ENCODE peak calls at places on chromosomes 13 and 19, in seven cellular contexts. One of them, this sample, is unnamed.

GRCh38 chr19:40143612-40144011 is 47.6 kb upstream of the MAP3K10 start:
- DNase-seq in astrocyte: no peak
- DNase-seq in hepatocyte: no peak
- DNase-seq in GM23338: peak; percentile 20
- DNase-seq in PC-9: no peak
- DNase-seq in MM.1S: peak; percentile 96
- DNase-seq in mammary epithelial cell: no peak
- DNase-seq in this sample: no peak

GRCh38 chr13:24027494-24027893 is 130.2 kb upstream of the C1QTNF9B start:
- DNase-seq in astrocyte: no peak
- DNase-seq in hepatocyte: no peak
- DNase-seq in GM23338: no peak
- DNase-seq in PC-9: no peak
- DNase-seq in MM.1S: no peak
- DNase-seq in mammary epithelial cell: no peak
- DNase-seq in this sample: no peak

GRCh38 chr19:18156841-18157464 is 4.0 kb downstream of the PIK3R2 start:
- DNase-seq in astrocyte: peak; percentile 70
- DNase-seq in hepatocyte: peak; percentile 89
- DNase-seq in GM23338: no peak
- DNase-seq in PC-9: peak; percentile 85
- DNase-seq in MM.1S: no peak
- DNase-seq in mammary epithelial cell: peak; percentile 88
- DNase-seq in this sample: peak; percentile 82

GRCh38 chr19:46849610-46850009 is 1.0 kb downstream of the AP2S1 start:
- DNase-seq in astrocyte: no peak
- DNase-seq in hepatocyte: no peak
- DNase-seq in GM23338: peak; percentile 33
- DNase-seq in PC-9: peak; percentile 27
- DNase-seq in MM.1S: no peak
- DNase-seq in mammary epithelial cell: no peak
- DNase-seq in this sample: no peak

GRCh38 chr13:23790591-23791170 is 98.5 kb downstream of the MIPEP start:
- DNase-seq in astrocyte: peak; percentile 96
- DNase-seq in hepatocyte: no peak
- DNase-seq in GM23338: no peak
- DNase-seq in PC-9: no peak
- DNase-seq in MM.1S: no peak
- DNase-seq in mammary epithelial cell: no peak
- DNase-seq in this sample: peak; percentile 96

GRCh38 chr13:24148414-24149305 is 11.9 kb upstream of the SPATA13 start:
- DNase-seq in astrocyte: peak; percentile 98
- DNase-seq in hepatocyte: peak; percentile 86
- DNase-seq in GM23338: peak; percentile 72
- DNase-seq in PC-9: peak; percentile 81
- DNase-seq in MM.1S: no peak
- DNase-seq in mammary epithelial cell: peak; percentile 90
- DNase-seq in this sample: peak; percentile 97

GRCh38 chr19:36973021-36973843 is 57.1 kb downstream of the ZNF568 start:
- DNase-seq in astrocyte: peak; percentile 71
- DNase-seq in hepatocyte: no peak
- DNase-seq in GM23338: peak; percentile 95
- DNase-seq in PC-9: peak; percentile 48
- DNase-seq in MM.1S: no peak
- DNase-seq in mammary epithelial cell: peak; percentile 77
- DNase-seq in this sample: peak; percentile 76

GRCh38 chr19:5628470-5628869 is 5.6 kb downstream of the SAFB start:
- DNase-seq in astrocyte: peak; percentile 59
- DNase-seq in hepatocyte: no peak
- DNase-seq in GM23338: no peak
- DNase-seq in PC-9: no peak
- DNase-seq in MM.1S: peak; percentile 76
- DNase-seq in mammary epithelial cell: no peak
- DNase-seq in this sample: peak; percentile 43

GRCh38 chr19:19504754-19505668 is 10.3 kb downstream of the TSSK6 start:
- DNase-seq in astrocyte: no peak
- DNase-seq in hepatocyte: no peak
- DNase-seq in GM23338: no peak
- DNase-seq in PC-9: no peak
- DNase-seq in MM.1S: no peak
- DNase-seq in mammary epithelial cell: no peak
- DNase-seq in this sample: no peak

GRCh38 chr13:40508112-40508511 is 158.3 kb downstream of the FOXO1 start:
- DNase-seq in astrocyte: peak; percentile 78
- DNase-seq in hepatocyte: no peak
- DNase-seq in GM23338: no peak
- DNase-seq in PC-9: no peak
- DNase-seq in MM.1S: no peak
- DNase-seq in mammary epithelial cell: peak; percentile 45
- DNase-seq in this sample: peak; percentile 35

GRCh38 chr19:16206046-16206605 is 8.4 kb downstream of the AP1M1 start:
- DNase-seq in astrocyte: no peak
- DNase-seq in hepatocyte: no peak
- DNase-seq in GM23338: no peak
- DNase-seq in PC-9: no peak
- DNase-seq in MM.1S: no peak
- DNase-seq in mammary epithelial cell: no peak
- DNase-seq in this sample: no peak

GRCh38 chr19:33344210-33344609 is 29.3 kb upstream of the CEBPG start:
- DNase-seq in astrocyte: no peak
- DNase-seq in hepatocyte: no peak
- DNase-seq in GM23338: peak; percentile 59
- DNase-seq in PC-9: no peak
- DNase-seq in MM.1S: no peak
- DNase-seq in mammary epithelial cell: no peak
- DNase-seq in this sample: no peak

GRCh38 chr13:39961036-39961435 is 305.6 kb downstream of the COG6 start:
- DNase-seq in astrocyte: no peak
- DNase-seq in hepatocyte: no peak
- DNase-seq in GM23338: no peak
- DNase-seq in PC-9: no peak
- DNase-seq in MM.1S: no peak
- DNase-seq in mammary epithelial cell: no peak
- DNase-seq in this sample: no peak

GRCh38 chr19:30079200-30079599 is 137.2 kb downstream of the URI1 start:
- DNase-seq in astrocyte: no peak
- DNase-seq in hepatocyte: no peak
- DNase-seq in GM23338: no peak
- DNase-seq in PC-9: no peak
- DNase-seq in MM.1S: no peak
- DNase-seq in mammary epithelial cell: no peak
- DNase-seq in this sample: no peak

GRCh38 chr19:1315470-1316166 is 29.9 kb downstream of the EFNA2 start:
- DNase-seq in astrocyte: peak; percentile 16
- DNase-seq in hepatocyte: peak; percentile 76
- DNase-seq in GM23338: peak; percentile 78
- DNase-seq in PC-9: peak; percentile 48
- DNase-seq in MM.1S: peak; percentile 34
- DNase-seq in mammary epithelial cell: peak; percentile 39
- DNase-seq in this sample: peak; percentile 50
- TF ChIP-seq EZH2 in astrocyte: no peak
- TF ChIP-seq EZH2 in hepatocyte: no peak
- TF ChIP-seq EZH2 in GM23338: no peak
- TF ChIP-seq EZH2 in PC-9: no peak
- TF ChIP-seq EZH2 in MM.1S: no peak
- TF ChIP-seq EZH2 in mammary epithelial cell: no peak
- TF ChIP-seq EZH2 in this sample: no peak

GRCh38 chr13:28532226-28533048 is 37.5 kb upstream of the FLT1 start:
- DNase-seq in astrocyte: no peak
- DNase-seq in hepatocyte: peak; percentile 35
- DNase-seq in GM23338: peak; percentile 72
- DNase-seq in PC-9: no peak
- DNase-seq in MM.1S: no peak
- DNase-seq in mammary epithelial cell: no peak
- DNase-seq in this sample: no peak
- TF ChIP-seq EZH2 in astrocyte: no peak
- TF ChIP-seq EZH2 in hepatocyte: peak; percentile 20
- TF ChIP-seq EZH2 in GM23338: peak; percentile 7
- TF ChIP-seq EZH2 in PC-9: no peak
- TF ChIP-seq EZH2 in MM.1S: no peak
- TF ChIP-seq EZH2 in mammary epithelial cell: peak; percentile 66
- TF ChIP-seq EZH2 in this sample: peak; percentile 42

DNA sequence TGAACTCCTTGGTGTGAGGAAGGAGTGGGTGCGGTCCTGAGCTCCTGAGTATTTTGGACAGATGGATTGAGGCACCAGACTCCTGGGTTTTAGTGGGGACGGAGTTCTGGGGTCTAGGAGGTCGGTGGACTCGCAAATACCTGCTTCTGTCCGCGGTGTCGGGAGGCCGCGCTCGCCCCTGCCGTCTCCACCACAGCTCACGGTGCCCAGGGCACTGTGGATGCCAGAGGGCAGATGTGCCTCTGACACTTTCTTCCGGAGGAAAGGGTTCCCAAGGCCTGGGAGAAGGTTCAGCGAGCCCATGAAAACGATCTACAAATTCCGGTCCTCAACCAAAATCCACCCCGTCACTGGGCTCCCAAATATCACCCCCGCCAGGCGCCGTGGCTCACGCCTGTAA is 3.3 kb downstream of the TULP2 start:
- DNase-seq in astrocyte: no peak
- DNase-seq in hepatocyte: no peak
- DNase-seq in GM23338: no peak
- DNase-seq in PC-9: no peak
- DNase-seq in MM.1S: no peak
- DNase-seq in mammary epithelial cell: no peak
- DNase-seq in this sample: no peak
- TF ChIP-seq EZH2 in astrocyte: no peak
- TF ChIP-seq EZH2 in hepatocyte: no peak
- TF ChIP-seq EZH2 in GM23338: no peak
- TF ChIP-seq EZH2 in PC-9: no peak
- TF ChIP-seq EZH2 in MM.1S: no peak
- TF ChIP-seq EZH2 in mammary epithelial cell: no peak
- TF ChIP-seq EZH2 in this sample: no peak

DNA sequence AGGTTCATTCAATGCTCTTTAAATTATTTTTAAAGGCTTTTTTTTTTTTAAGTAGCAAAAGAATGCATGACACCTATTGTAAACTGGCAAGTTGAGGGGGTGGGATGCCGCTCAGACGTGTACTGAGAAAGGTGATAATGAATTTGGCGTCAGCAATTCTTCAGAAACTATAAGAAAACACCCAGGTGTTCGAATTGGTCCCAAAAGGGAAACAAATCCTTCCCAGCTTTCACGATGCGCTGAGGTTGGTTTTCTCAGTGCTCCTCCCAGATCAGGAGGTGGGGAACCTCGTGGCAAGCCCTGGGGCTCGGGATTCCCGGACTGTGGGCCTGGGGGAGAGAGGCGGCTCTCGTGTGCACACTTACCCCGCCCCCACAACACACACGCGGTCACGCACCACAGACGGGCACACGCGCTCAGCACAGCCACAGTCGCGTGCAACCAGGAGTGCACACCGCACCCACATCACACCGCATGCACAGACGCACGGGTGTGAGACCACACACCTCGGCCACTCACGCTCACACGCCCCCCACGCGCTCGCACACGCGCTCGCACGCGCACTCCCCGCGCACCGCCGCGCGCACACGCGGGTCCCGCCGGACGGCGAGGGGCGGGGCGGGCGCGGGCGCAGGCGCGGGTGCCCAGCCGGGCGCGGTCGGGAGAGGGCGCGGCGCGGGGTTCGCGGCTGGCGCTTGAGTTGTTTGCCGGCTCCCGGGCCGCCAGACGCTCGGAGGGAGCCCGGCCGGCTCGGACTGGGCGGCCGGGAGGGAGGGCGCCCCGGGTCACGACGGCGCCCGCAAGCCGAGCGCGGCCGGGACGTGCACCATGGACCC is at the start of gene FAM124A:
- DNase-seq in astrocyte: no peak
- DNase-seq in hepatocyte: peak; percentile 80
- DNase-seq in GM23338: peak; percentile 82
- DNase-seq in PC-9: peak; percentile 12
- DNase-seq in MM.1S: peak; percentile 39
- DNase-seq in mammary epithelial cell: no peak
- DNase-seq in this sample: peak; percentile 20
- TF ChIP-seq EZH2 in astrocyte: no peak
- TF ChIP-seq EZH2 in hepatocyte: no peak
- TF ChIP-seq EZH2 in GM23338: no peak
- TF ChIP-seq EZH2 in PC-9: no peak
- TF ChIP-seq EZH2 in MM.1S: no peak
- TF ChIP-seq EZH2 in mammary epithelial cell: no peak
- TF ChIP-seq EZH2 in this sample: no peak

GRCh38 chr13:67557642-67558241 is 327.6 kb upstream of the PCDH9 start:
- DNase-seq in astrocyte: peak; percentile 10
- DNase-seq in hepatocyte: no peak
- DNase-seq in GM23338: no peak
- DNase-seq in PC-9: no peak
- DNase-seq in MM.1S: no peak
- DNase-seq in mammary epithelial cell: no peak
- DNase-seq in this sample: peak; percentile 24

GRCh38 chr13:67554746-67555452 is 324.8 kb upstream of the PCDH9 start:
- DNase-seq in astrocyte: peak; percentile 65
- DNase-seq in hepatocyte: no peak
- DNase-seq in GM23338: no peak
- DNase-seq in PC-9: no peak
- DNase-seq in MM.1S: no peak
- DNase-seq in mammary epithelial cell: no peak
- DNase-seq in this sample: peak; percentile 64

GRCh38 chr13:67554296-67554695 is 324.2 kb upstream of the PCDH9 start:
- DNase-seq in astrocyte: peak; percentile 84
- DNase-seq in hepatocyte: no peak
- DNase-seq in GM23338: no peak
- DNase-seq in PC-9: no peak
- DNase-seq in MM.1S: peak; percentile 57
- DNase-seq in mammary epithelial cell: no peak
- DNase-seq in this sample: peak; percentile 70

GRCh38 chr13:67557118-67557517 is 327.0 kb upstream of the PCDH9 start:
- DNase-seq in astrocyte: no peak
- DNase-seq in hepatocyte: no peak
- DNase-seq in GM23338: no peak
- DNase-seq in PC-9: no peak
- DNase-seq in MM.1S: no peak
- DNase-seq in mammary epithelial cell: no peak
- DNase-seq in this sample: no peak
- TF ChIP-seq EZH2 in astrocyte: no peak
- TF ChIP-seq EZH2 in hepatocyte: no peak
- TF ChIP-seq EZH2 in GM23338: no peak
- TF ChIP-seq EZH2 in PC-9: no peak
- TF ChIP-seq EZH2 in MM.1S: no peak
- TF ChIP-seq EZH2 in mammary epithelial cell: no peak
- TF ChIP-seq EZH2 in this sample: no peak

This sample was measured in fibroblast of lung.